ENCODE peak calls at places on chromosome X, in nine cellular contexts. I is GM12891; O is AG20443; C is A172; Z is A549; V is iris pigment epithelial cell; H is RPMI8226; T is heart right ventricle; U is CD4-positive, alpha-beta T cell. G is an unnamed sample.

GRCh38 chrX:52425710-52426245 is 57.0 kb downstream of the XAGE2 start:
- DNase-seq in T (no peak), I (no peak), V (peak), C (peak), U (no peak), O (peak), Z (no peak), H (no peak), G (no peak)

GRCh38 chrX:44954562-44954961 is 81.6 kb downstream of the KDM6A start:
- DNase-seq in C (no peak), I (no peak), T (no peak), U (no peak), V (no peak), H (no peak), O (no peak), Z (no peak), G (no peak)

GRCh38 chrX:14352511-14352910 is 176.8 kb upstream of the GLRA2 start:
- DNase-seq in U (no peak), V (peak), H (no peak), T (no peak), O (peak), Z (no peak), I (no peak), C (no peak), G (no peak)

GRCh38 chrX:127908369-127908768 is 143.8 kb downstream of the ACTRT1 start:
- DNase-seq in C (no peak), H (no peak), O (no peak), T (no peak), U (no peak), V (no peak), I (no peak), Z (no peak), G (no peak)

GRCh38 chrX:39895228-39896110 is 202.3 kb downstream of the BCOR start:
- DNase-seq in U (no peak), V (no peak), H (no peak), C (peak), Z (no peak), I (no peak), O (no peak), T (no peak), G (no peak)

GRCh38 chrX:105706041-105706440 is 116.3 kb upstream of the NRK start:
- DNase-seq in Z (no peak), I (no peak), O (no peak), H (no peak), V (peak), T (no peak), U (no peak), C (no peak), G (no peak)

GRCh38 chrX:103637604-103638338 is 9.0 kb downstream of the TCEAL1 start:
- DNase-seq in I (no peak), V (no peak), T (no peak), C (no peak), U (no peak), Z (no peak), H (no peak), O (peak), G (no peak)

GRCh38 chrX:40154229-40154852 is 56.6 kb upstream of the BCOR start:
- DNase-seq in O (no peak), C (peak), U (no peak), V (peak), H (peak), T (peak), I (no peak), Z (peak), G (peak)

GRCh38 chrX:130245441-130245840 is 23.3 kb downstream of the ZNF280C start:
- DNase-seq in V (peak), Z (no peak), H (no peak), T (no peak), C (no peak), I (no peak), U (no peak), O (peak), G (peak)